ENCODE peak calls at places on chromosomes 1 and 21, in seven cellular contexts. R, N, Y, M, E, G and S are unnamed samples.

GRCh38 chr1:33361553-33362262 is 40.8 kb upstream of the A3GALT2 start:
- DNase-seq in R (no peak), N (no peak), Y (peak; percentile 18), M (peak; percentile 32), E (no peak), G (no peak), S (no peak)

GRCh38 chr1:101316801-101317200 is 80.0 kb downstream of the S1PR1 start:
- DNase-seq in R (no peak), N (no peak), Y (no peak), M (no peak), E (no peak), G (no peak), S (no peak)

GRCh38 chr21:42614811-42615342 is 38.5 kb upstream of the PDE9A start:
- DNase-seq in R (no peak), N (no peak), Y (no peak), M (no peak), E (peak; percentile 25), G (no peak), S (peak; percentile 56)

GRCh38 chr1:20112279-20113000 is 6.9 kb downstream of the PLA2G2D start:
- DNase-seq in R (no peak), N (no peak), Y (no peak), M (no peak), E (no peak), G (no peak), S (no peak)

GRCh38 chr1:204627436-204627835 is 58.1 kb downstream of the LRRN2 start:
- DNase-seq in R (no peak), N (no peak), Y (no peak), M (no peak), E (no peak), G (no peak), S (no peak)

GRCh38 chr1:109186704-109187071 is 27.0 kb upstream of the SARS1 start:
- DNase-seq in R (peak; percentile 38), N (peak; percentile 61), Y (no peak), M (no peak), E (no peak), G (no peak), S (no peak)

GRCh38 chr1:224894915-224895314 is 34.6 kb upstream of the DNAH14 start:
- DNase-seq in R (peak; percentile 8), N (no peak), Y (no peak), M (no peak), E (peak; percentile 9), G (peak; percentile 13), S (no peak)

GRCh38 chr1:226371049-226371694 is 36.7 kb downstream of the PARP1 start:
- DNase-seq in R (no peak), N (no peak), Y (no peak), M (no peak), E (no peak), G (no peak), S (no peak)

GRCh38 chr1:227033880-227034279 is 93.8 kb downstream of the COQ8A start:
- DNase-seq in R (no peak), N (no peak), Y (no peak), M (no peak), E (no peak), G (no peak), S (no peak)

GRCh38 chr1:233238884-233239432 is 56.6 kb downstream of the PCNX2 start:
- DNase-seq in R (peak; percentile 12), N (no peak), Y (peak; percentile 12), M (no peak), E (no peak), G (no peak), S (no peak)

GRCh38 chr1:22919341-22920025 is 53.2 kb downstream of the LACTBL1 start:
- DNase-seq in R (peak; percentile 26), N (no peak), Y (no peak), M (no peak), E (no peak), G (no peak), S (no peak)

GRCh38 chr1:27690205-27690604 is 18.2 kb upstream of the IFI6 start:
- DNase-seq in R (no peak), N (no peak), Y (no peak), M (no peak), E (no peak), G (no peak), S (no peak)

GRCh38 chr1:231695439-231696255 is 69.1 kb downstream of the DISC1 start:
- DNase-seq in R (no peak), N (no peak), Y (no peak), M (no peak), E (no peak), G (no peak), S (no peak)

GRCh38 chr1:172497230-172497629 is 35.7 kb upstream of the SUCO start:
- DNase-seq in R (peak; percentile 11), N (no peak), Y (no peak), M (no peak), E (peak; percentile 3), G (peak; percentile 5), S (no peak)

GRCh38 chr1:210214573-210215409 is 17.8 kb upstream of the SERTAD4 start:
- DNase-seq in R (no peak), N (no peak), Y (no peak), M (no peak), E (no peak), G (no peak), S (no peak)

GRCh38 chr1:38613996-38614395 is 245.6 kb downstream of the RRAGC start:
- DNase-seq in R (no peak), N (no peak), Y (no peak), M (no peak), E (no peak), G (no peak), S (no peak)

GRCh38 chr1:20141001-20141400 is 1.9 kb downstream of the PLA2G2F start:
- DNase-seq in R (no peak), N (no peak), Y (no peak), M (no peak), E (no peak), G (no peak), S (no peak)

GRCh38 chr1:109891930-109892329 is 18.7 kb upstream of the CSF1 start:
- DNase-seq in R (no peak), N (no peak), Y (peak; percentile 37), M (no peak), E (no peak), G (no peak), S (no peak)

GRCh38 chr1:177170756-177171535 is at the start of gene BRINP2:
- DNase-seq in R (peak; percentile 29), N (peak; percentile 24), Y (peak; percentile 47), M (peak; percentile 31), E (peak; percentile 66), G (no peak), S (no peak)

GRCh38 chr1:44501022-44501910 is 96.2 kb downstream of the RNF220 start:
- DNase-seq in R (no peak), N (no peak), Y (no peak), M (no peak), E (no peak), G (no peak), S (no peak)

GRCh38 chr1:229434641-229435051 is 752 bp upstream of the ACTA1 start:
- DNase-seq in R (no peak), N (no peak), Y (no peak), M (peak; percentile 74), E (no peak), G (no peak), S (no peak)

GRCh38 chr1:230922620-230923019 is 54.3 kb upstream of the C1orf198 start:
- DNase-seq in R (no peak), N (no peak), Y (no peak), M (no peak), E (no peak), G (no peak), S (peak; percentile 74)

GRCh38 chr1:147890177-147890790 is 12.3 kb upstream of the GJA8 start:
- DNase-seq in R (peak; percentile 29), N (peak; percentile 57), Y (peak; percentile 78), M (peak; percentile 77), E (peak; percentile 60), G (no peak), S (peak; percentile 74)

DNA sequence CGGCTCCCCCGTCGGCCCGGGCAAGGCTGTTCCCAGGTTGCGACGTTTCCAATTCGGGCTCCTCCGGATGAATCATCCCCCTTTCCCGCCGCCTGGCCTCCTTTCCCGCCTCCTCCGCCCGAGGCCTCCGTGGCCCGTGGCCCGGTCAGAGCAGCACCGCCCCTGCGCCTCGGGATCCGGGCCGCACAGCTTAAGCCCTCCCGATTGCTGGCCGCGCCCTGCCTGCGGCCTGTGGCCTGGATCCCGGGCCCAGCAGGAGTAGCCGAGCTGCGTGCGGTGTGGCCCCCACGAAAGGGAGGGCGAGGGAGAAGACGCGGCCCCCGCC is 1.1 kb downstream of the TMEM200B start:
- DNase-seq in R (peak; percentile 67), N (peak; percentile 83), Y (peak; percentile 19), M (peak; percentile 70), E (no peak), G (peak; percentile 67), S (no peak)
- TF ChIP-seq POLR2A in R (peak; percentile 54), N (peak; percentile 57), Y (no peak), M (no peak), E (no peak), G (no peak), S (no peak)

DNA sequence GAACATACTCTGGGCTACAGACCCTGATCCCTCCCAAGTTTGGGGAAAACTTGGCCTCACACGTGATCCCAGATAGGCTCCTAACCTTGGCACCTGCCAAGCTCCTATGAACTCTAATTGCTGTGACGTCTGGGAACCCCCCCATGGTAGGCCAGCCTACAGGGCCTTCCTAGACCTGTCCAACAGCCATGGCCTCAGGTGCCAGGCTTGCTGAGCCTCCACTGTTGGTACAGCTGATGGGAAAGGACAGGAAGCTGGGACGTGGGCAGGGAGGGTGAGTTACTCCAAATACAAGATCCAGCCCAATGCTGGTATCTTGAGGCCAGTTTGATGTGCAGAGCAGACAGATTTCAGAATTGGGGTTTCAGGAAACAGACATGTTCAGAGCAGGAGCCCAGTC is 19.1 kb downstream of the SMIM12 start:
- DNase-seq in R (no peak), N (no peak), Y (no peak), M (no peak), E (no peak), G (no peak), S (no peak)
- TF ChIP-seq POLR2A in R (no peak), N (no peak), Y (no peak), M (no peak), E (no peak), G (no peak), S (no peak)

GRCh38 chr1:56964349-56964748 is 1.5 kb downstream of the C8B start:
- DNase-seq in R (no peak), N (no peak), Y (no peak), M (no peak), E (no peak), G (no peak), S (no peak)
- TF ChIP-seq POLR2A in R (no peak), N (no peak), Y (no peak), M (no peak), E (no peak), G (no peak), S (no peak)

DNA sequence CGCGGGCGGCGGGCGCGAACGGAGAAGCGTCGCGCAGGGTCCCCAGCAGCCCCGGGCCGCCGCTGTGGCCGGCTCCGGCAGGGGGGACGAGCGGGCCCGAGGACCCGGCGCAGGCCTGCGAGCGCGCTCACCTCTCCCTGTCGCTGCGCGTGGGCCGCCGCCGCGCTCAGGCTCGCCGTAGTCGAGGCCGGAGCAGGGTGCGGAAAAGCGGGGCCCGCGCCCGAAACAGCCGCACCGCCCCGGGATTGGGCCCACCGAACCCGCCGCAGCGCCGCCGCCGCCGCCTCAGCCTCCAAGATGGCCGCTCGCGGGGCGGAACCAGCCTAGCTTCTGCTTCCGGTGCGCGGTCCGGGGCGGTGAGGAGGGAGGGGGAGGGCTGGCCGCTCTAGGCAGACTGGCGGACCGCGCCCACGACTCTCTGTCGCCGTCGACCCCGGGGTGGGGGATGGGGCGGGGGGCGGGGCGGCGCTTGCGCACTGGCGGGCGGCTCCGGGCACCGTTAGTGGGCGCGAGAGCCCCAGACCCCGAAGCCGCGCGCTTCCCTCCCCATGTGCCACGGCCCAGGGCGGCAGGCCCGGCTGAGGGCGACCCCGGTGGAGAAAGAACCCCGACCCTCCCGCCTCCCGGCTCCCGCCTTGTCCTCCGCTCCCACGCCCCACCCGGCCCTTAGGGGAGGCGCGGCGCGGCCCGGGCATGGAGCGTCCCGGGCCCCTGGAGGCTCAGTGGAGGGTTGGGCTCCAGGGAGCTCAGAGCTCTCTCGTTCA is at the start of gene UBE2J2:
- DNase-seq in R (peak; percentile 90), N (peak; percentile 91), Y (peak; percentile 84), M (peak; percentile 95), E (peak; percentile 75), G (peak; percentile 77), S (peak; percentile 96)
- TF ChIP-seq POLR2A in R (peak; percentile 72), N (peak; percentile 78), Y (peak; percentile 84), M (peak; percentile 67), E (peak; percentile 65), G (peak; percentile 26), S (peak; percentile 28)